ENCODE peak calls at places on chromosomes 3 and 15, in seven cellular contexts. One of them, this sample, is unnamed.

GRCh38 chr15:91263632-91264477 is 163.8 kb downstream of the SV2B start:
- DNase-seq in thoracic aorta: no peak
- DNase-seq in AG09309: no peak
- DNase-seq in osteoblast: peak; percentile 60
- DNase-seq in H9: no peak
- DNase-seq in K562: no peak
- DNase-seq in upper lobe of right lung: no peak
- DNase-seq in this sample: no peak

GRCh38 chr3:42763023-42763422 is 10.0 kb downstream of the CCDC13 start:
- DNase-seq in osteoblast: no peak
- DNase-seq in AG09309: no peak
- DNase-seq in K562: no peak
- DNase-seq in H9: no peak
- DNase-seq in thoracic aorta: no peak
- DNase-seq in upper lobe of right lung: no peak
- DNase-seq in this sample: no peak

GRCh38 chr3:125679258-125679657 is 84.0 kb upstream of the OSBPL11 start:
- DNase-seq in K562: peak; percentile 5
- DNase-seq in thoracic aorta: no peak
- DNase-seq in osteoblast: no peak
- DNase-seq in upper lobe of right lung: no peak
- DNase-seq in AG09309: no peak
- DNase-seq in H9: no peak
- DNase-seq in this sample: no peak

GRCh38 chr3:155420869-155421486 is 127.5 kb upstream of the STRIT1 start:
- DNase-seq in H9: no peak
- DNase-seq in K562: no peak
- DNase-seq in AG09309: no peak
- DNase-seq in thoracic aorta: no peak
- DNase-seq in upper lobe of right lung: no peak
- DNase-seq in osteoblast: no peak
- DNase-seq in this sample: no peak

GRCh38 chr15:62951481-62951880 is 91.1 kb upstream of the TPM1 start:
- DNase-seq in thoracic aorta: no peak
- DNase-seq in AG09309: no peak
- DNase-seq in K562: no peak
- DNase-seq in upper lobe of right lung: no peak
- DNase-seq in H9: no peak
- DNase-seq in osteoblast: no peak
- DNase-seq in this sample: no peak

GRCh38 chr3:151283907-151284461 is 5.6 kb upstream of the P2RY14 start:
- DNase-seq in thoracic aorta: no peak
- DNase-seq in K562: peak; percentile 16
- DNase-seq in H9: no peak
- DNase-seq in AG09309: no peak
- DNase-seq in osteoblast: no peak
- DNase-seq in upper lobe of right lung: no peak
- DNase-seq in this sample: no peak

GRCh38 chr3:55639886-55640765 is 153.0 kb upstream of the WNT5A start:
- DNase-seq in K562: no peak
- DNase-seq in H9: no peak
- DNase-seq in AG09309: no peak
- DNase-seq in upper lobe of right lung: no peak
- DNase-seq in osteoblast: no peak
- DNase-seq in thoracic aorta: no peak
- DNase-seq in this sample: no peak

GRCh38 chr3:82676356-82677026 is 915.0 kb upstream of the GBE1 start:
- DNase-seq in AG09309: no peak
- DNase-seq in thoracic aorta: no peak
- DNase-seq in H9: no peak
- DNase-seq in K562: no peak
- DNase-seq in osteoblast: no peak
- DNase-seq in upper lobe of right lung: no peak
- DNase-seq in this sample: no peak

GRCh38 chr3:32797776-32798175 is 20.0 kb upstream of the TRIM71 start:
- DNase-seq in K562: peak; percentile 24
- DNase-seq in thoracic aorta: no peak
- DNase-seq in H9: no peak
- DNase-seq in AG09309: no peak
- DNase-seq in osteoblast: peak; percentile 23
- DNase-seq in upper lobe of right lung: no peak
- DNase-seq in this sample: no peak

GRCh38 chr3:126126292-126126691 is 42.4 kb upstream of the SLC41A3 start:
- DNase-seq in AG09309: no peak
- DNase-seq in thoracic aorta: no peak
- DNase-seq in K562: no peak
- DNase-seq in H9: peak; percentile 19
- DNase-seq in upper lobe of right lung: peak; percentile 36
- DNase-seq in osteoblast: no peak
- DNase-seq in this sample: peak; percentile 16

GRCh38 chr3:132592211-132592610 is 4.9 kb upstream of the ACKR4 start:
- DNase-seq in AG09309: no peak
- DNase-seq in K562: no peak
- DNase-seq in osteoblast: no peak
- DNase-seq in H9: no peak
- DNase-seq in upper lobe of right lung: no peak
- DNase-seq in thoracic aorta: no peak
- DNase-seq in this sample: no peak

GRCh38 chr15:68427961-68428360 is 4.0 kb downstream of the ITGA11 start:
- DNase-seq in H9: no peak
- DNase-seq in thoracic aorta: no peak
- DNase-seq in K562: no peak
- DNase-seq in osteoblast: no peak
- DNase-seq in upper lobe of right lung: no peak
- DNase-seq in AG09309: no peak
- DNase-seq in this sample: no peak

GRCh38 chr3:16468114-16469098 is 45.1 kb downstream of the RFTN1 start:
- DNase-seq in thoracic aorta: no peak
- DNase-seq in upper lobe of right lung: no peak
- DNase-seq in H9: no peak
- DNase-seq in AG09309: no peak
- DNase-seq in osteoblast: no peak
- DNase-seq in K562: no peak
- DNase-seq in this sample: no peak

GRCh38 chr15:39125904-39126303 is 455.0 kb upstream of the THBS1 start:
- DNase-seq in H9: peak; percentile 53
- DNase-seq in thoracic aorta: no peak
- DNase-seq in K562: peak; percentile 61
- DNase-seq in AG09309: no peak
- DNase-seq in osteoblast: no peak
- DNase-seq in upper lobe of right lung: no peak
- DNase-seq in this sample: no peak

GRCh38 chr15:73732911-73733310 is 20.2 kb downstream of the INSYN1 start:
- DNase-seq in H9: no peak
- DNase-seq in thoracic aorta: no peak
- DNase-seq in upper lobe of right lung: no peak
- DNase-seq in K562: no peak
- DNase-seq in AG09309: no peak
- DNase-seq in osteoblast: no peak
- DNase-seq in this sample: no peak

GRCh38 chr3:117836296-117836695 is 1126.7 kb downstream of the TUSC7 start:
- DNase-seq in K562: no peak
- DNase-seq in osteoblast: no peak
- DNase-seq in H9: no peak
- DNase-seq in upper lobe of right lung: no peak
- DNase-seq in AG09309: no peak
- DNase-seq in thoracic aorta: no peak
- DNase-seq in this sample: no peak

GRCh38 chr3:69370156-69370944 is 15.5 kb downstream of the FRMD4B start:
- DNase-seq in AG09309: no peak
- DNase-seq in K562: no peak
- DNase-seq in thoracic aorta: peak; percentile 46
- DNase-seq in osteoblast: peak; percentile 59
- DNase-seq in upper lobe of right lung: peak; percentile 87
- DNase-seq in H9: no peak
- DNase-seq in this sample: no peak

GRCh38 chr3:128318275-128318920 is 148.3 kb downstream of the DNAJB8 start:
- DNase-seq in K562: no peak
- DNase-seq in thoracic aorta: no peak
- DNase-seq in AG09309: no peak
- DNase-seq in osteoblast: no peak
- DNase-seq in H9: peak; percentile 29
- DNase-seq in upper lobe of right lung: peak; percentile 58
- DNase-seq in this sample: no peak

GRCh38 chr3:97863025-97863424 is 41.2 kb downstream of the CRYBG3 start:
- DNase-seq in AG09309: no peak
- DNase-seq in H9: no peak
- DNase-seq in thoracic aorta: no peak
- DNase-seq in K562: no peak
- DNase-seq in osteoblast: peak; percentile 66
- DNase-seq in upper lobe of right lung: no peak
- DNase-seq in this sample: no peak

GRCh38 chr3:3015472-3016089 is 94.6 kb downstream of the IL5RA start:
- DNase-seq in H9: no peak
- DNase-seq in thoracic aorta: no peak
- DNase-seq in osteoblast: no peak
- DNase-seq in K562: peak; percentile 24
- DNase-seq in AG09309: no peak
- DNase-seq in upper lobe of right lung: no peak
- DNase-seq in this sample: no peak

GRCh38 chr3:31210068-31210650 is 315.7 kb upstream of the GADL1 start:
- DNase-seq in AG09309: no peak
- DNase-seq in K562: peak; percentile 14
- DNase-seq in upper lobe of right lung: no peak
- DNase-seq in thoracic aorta: no peak
- DNase-seq in H9: peak; percentile 43
- DNase-seq in osteoblast: peak; percentile 4
- DNase-seq in this sample: no peak

GRCh38 chr3:196998966-196999760 is 30.5 kb downstream of the MELTF start:
- DNase-seq in AG09309: no peak
- DNase-seq in upper lobe of right lung: no peak
- DNase-seq in thoracic aorta: no peak
- DNase-seq in H9: peak; percentile 22
- DNase-seq in K562: no peak
- DNase-seq in osteoblast: peak; percentile 68
- DNase-seq in this sample: no peak

GRCh38 chr3:18847583-18848197 is 300.6 kb upstream of the KCNH8 start:
- DNase-seq in K562: no peak
- DNase-seq in thoracic aorta: no peak
- DNase-seq in H9: no peak
- DNase-seq in upper lobe of right lung: no peak
- DNase-seq in AG09309: no peak
- DNase-seq in osteoblast: no peak
- DNase-seq in this sample: no peak

GRCh38 chr3:159082514-159082913 is 280.7 kb downstream of the MFSD1 start:
- DNase-seq in upper lobe of right lung: no peak
- DNase-seq in thoracic aorta: no peak
- DNase-seq in K562: no peak
- DNase-seq in AG09309: peak; percentile 46
- DNase-seq in osteoblast: no peak
- DNase-seq in H9: no peak
- DNase-seq in this sample: no peak

GRCh38 chr15:82647835-82648256 is 683 bp upstream of the CPEB1 start:
- DNase-seq in osteoblast: no peak
- DNase-seq in AG09309: no peak
- DNase-seq in H9: peak; percentile 73
- DNase-seq in thoracic aorta: no peak
- DNase-seq in K562: peak; percentile 75
- DNase-seq in upper lobe of right lung: no peak
- DNase-seq in this sample: no peak

GRCh38 chr3:50260027-50260941 is 8.7 kb upstream of the SEMA3B start:
- DNase-seq in K562: peak; percentile 92
- DNase-seq in thoracic aorta: peak; percentile 75
- DNase-seq in upper lobe of right lung: peak; percentile 97
- DNase-seq in H9: peak; percentile 95
- DNase-seq in osteoblast: peak; percentile 100
- DNase-seq in AG09309: no peak
- DNase-seq in this sample: peak; percentile 71
- TF ChIP-seq CTCF in K562: peak; percentile 91
- TF ChIP-seq CTCF in thoracic aorta: peak; percentile 100
- TF ChIP-seq CTCF in upper lobe of right lung: peak; percentile 95
- TF ChIP-seq CTCF in H9: peak; percentile 99
- TF ChIP-seq CTCF in osteoblast: peak; percentile 75
- TF ChIP-seq CTCF in AG09309: peak; percentile 71
- TF ChIP-seq CTCF in this sample: no peak

GRCh38 chr15:26631894-26632293 is 141.0 kb downstream of the GABRB3 start:
- DNase-seq in upper lobe of right lung: no peak
- DNase-seq in osteoblast: no peak
- DNase-seq in AG09309: no peak
- DNase-seq in thoracic aorta: no peak
- DNase-seq in K562: peak; percentile 20
- DNase-seq in H9: no peak
- DNase-seq in this sample: no peak

GRCh38 chr15:26630857-26631256 is 142.0 kb downstream of the GABRB3 start:
- DNase-seq in H9: no peak
- DNase-seq in K562: no peak
- DNase-seq in thoracic aorta: no peak
- DNase-seq in osteoblast: no peak
- DNase-seq in upper lobe of right lung: no peak
- DNase-seq in AG09309: no peak
- DNase-seq in this sample: no peak

GRCh38 chr15:26634319-26634718 is 138.5 kb downstream of the GABRB3 start:
- DNase-seq in AG09309: no peak
- DNase-seq in upper lobe of right lung: no peak
- DNase-seq in osteoblast: no peak
- DNase-seq in thoracic aorta: no peak
- DNase-seq in K562: no peak
- DNase-seq in H9: no peak
- DNase-seq in this sample: no peak

GRCh38 chr15:26635105-26635504 is 137.8 kb downstream of the GABRB3 start:
- DNase-seq in osteoblast: no peak
- DNase-seq in upper lobe of right lung: no peak
- DNase-seq in K562: no peak
- DNase-seq in AG09309: no peak
- DNase-seq in thoracic aorta: no peak
- DNase-seq in H9: no peak
- DNase-seq in this sample: no peak

DNA sequence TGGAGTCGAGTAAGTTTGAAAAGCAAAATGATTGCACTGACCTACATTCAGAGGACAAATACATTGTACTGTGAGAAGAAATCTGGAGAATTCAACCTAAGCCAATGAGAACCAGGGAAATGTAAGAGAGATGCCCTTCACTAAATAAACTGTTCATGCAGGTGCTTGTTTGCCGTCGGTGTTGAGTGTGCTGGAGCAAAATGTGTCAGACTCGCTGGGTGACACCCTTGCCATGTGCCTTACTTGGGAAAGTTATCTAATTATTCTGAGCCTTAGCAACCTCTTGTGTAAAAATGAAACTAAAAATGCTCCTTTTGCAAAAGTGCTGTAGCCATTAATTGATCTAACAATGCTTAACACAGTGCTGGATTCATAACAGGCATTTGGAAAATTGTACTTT is 140.4 kb downstream of the GABRB3 start:
- DNase-seq in AG09309: no peak
- DNase-seq in thoracic aorta: no peak
- DNase-seq in H9: no peak
- DNase-seq in K562: no peak
- DNase-seq in osteoblast: no peak
- DNase-seq in upper lobe of right lung: no peak
- DNase-seq in this sample: no peak
- TF ChIP-seq CTCF in AG09309: no peak
- TF ChIP-seq CTCF in thoracic aorta: no peak
- TF ChIP-seq CTCF in H9: no peak
- TF ChIP-seq CTCF in K562: no peak
- TF ChIP-seq CTCF in osteoblast: no peak
- TF ChIP-seq CTCF in upper lobe of right lung: no peak
- TF ChIP-seq CTCF in this sample: no peak

GRCh38 chr15:38072507-38073277 is 138.3 kb downstream of the TMCO5A start:
- DNase-seq in osteoblast: peak; percentile 92
- DNase-seq in H9: peak; percentile 91
- DNase-seq in thoracic aorta: no peak
- DNase-seq in K562: peak; percentile 31
- DNase-seq in upper lobe of right lung: peak; percentile 84
- DNase-seq in AG09309: no peak
- DNase-seq in this sample: no peak
- TF ChIP-seq CTCF in osteoblast: no peak
- TF ChIP-seq CTCF in H9: peak; percentile 25
- TF ChIP-seq CTCF in thoracic aorta: no peak
- TF ChIP-seq CTCF in K562: peak; percentile 9
- TF ChIP-seq CTCF in upper lobe of right lung: peak; percentile 28
- TF ChIP-seq CTCF in AG09309: peak; percentile 35
- TF ChIP-seq CTCF in this sample: no peak

GRCh38 chr3:187739125-187739560 is 6.1 kb downstream of the BCL6 start:
- DNase-seq in H9: no peak
- DNase-seq in K562: no peak
- DNase-seq in thoracic aorta: no peak
- DNase-seq in osteoblast: peak; percentile 65
- DNase-seq in upper lobe of right lung: no peak
- DNase-seq in AG09309: no peak
- DNase-seq in this sample: no peak
- TF ChIP-seq CTCF in H9: no peak
- TF ChIP-seq CTCF in K562: no peak
- TF ChIP-seq CTCF in thoracic aorta: no peak
- TF ChIP-seq CTCF in osteoblast: no peak
- TF ChIP-seq CTCF in upper lobe of right lung: no peak
- TF ChIP-seq CTCF in AG09309: peak; percentile 4
- TF ChIP-seq CTCF in this sample: no peak

This sample was measured in omental fat pad.